ENCODE peak calls at places on chromosomes 6 and 20, in ten cellular contexts. L is HCT116, G is SK-N-SH, E is brain microvascular endothelial cell, F is dorsolateral prefrontal cortex, R is GM10248, T is WERI-Rb-1, W is mesothelial cell of epicardium, B is lower lobe of right lung, Q is foreskin fibroblast. O is an unnamed sample.

GRCh38 chr20:23774081-23774480 is 23.3 kb upstream of the CST1 start:
- DNase-seq in L (no peak), G (no peak), E (no peak), F (no peak), R (no peak), T (no peak), W (no peak), B (no peak), Q (no peak), O (no peak)

GRCh38 chr6:154806804-154807203 is 73.6 kb downstream of the SCAF8 start:
- DNase-seq in L (no peak), G (no peak), E (no peak), F (no peak), R (no peak), T (no peak), W (no peak), B (no peak), Q (no peak), O (no peak)

GRCh38 chr6:106183430-106183829 is 97.3 kb downstream of the PRDM1 start:
- DNase-seq in L (no peak), G (no peak), E (no peak), F (no peak), R (no peak), T (no peak), W (no peak), B (no peak), Q (no peak), O (no peak)

GRCh38 chr6:108796875-108797274 is 51.3 kb upstream of the ARMC2 start:
- DNase-seq in L (no peak), G (no peak), E (no peak), F (no peak), R (no peak), T (no peak), W (no peak), B (no peak), Q (no peak), O (no peak)

GRCh38 chr6:110882824-110883554 is 8.4 kb downstream of the AMD1 start:
- DNase-seq in L (no peak), G (no peak), E (no peak), F (no peak), R (no peak), T (no peak), W (no peak), B (no peak), Q (no peak), O (no peak)

GRCh38 chr6:129029778-129030177 is 146.8 kb downstream of the LAMA2 start:
- DNase-seq in L (no peak), G (no peak), E (no peak), F (no peak), R (no peak), T (no peak), W (no peak), B (no peak), Q (peak), O (no peak)

GRCh38 chr6:98828991-98829411 is 5.4 kb upstream of the POU3F2 start:
- DNase-seq in L (no peak), G (no peak), E (no peak), F (no peak), R (peak), T (no peak), W (no peak), B (no peak), Q (no peak), O (no peak)

GRCh38 chr6:3382399-3383279 is 74.2 kb downstream of the SLC22A23 start:
- DNase-seq in L (peak), G (no peak), E (peak), F (no peak), R (no peak), T (no peak), W (no peak), B (no peak), Q (peak), O (no peak)

GRCh38 chr20:34703573-34704176 is 469 bp upstream of the TP53INP2 start:
- DNase-seq in L (no peak), G (peak), E (peak), F (no peak), R (no peak), T (no peak), W (peak), B (peak), Q (peak), O (no peak)

GRCh38 chr20:12928755-12929401 is 79.9 kb upstream of the SPTLC3 start:
- DNase-seq in L (no peak), G (no peak), E (peak), F (no peak), R (no peak), T (no peak), W (no peak), B (no peak), Q (peak), O (no peak)

GRCh38 chr6:157579467-157580031 is 198.6 kb downstream of the ZDHHC14 start:
- DNase-seq in L (no peak), G (no peak), E (no peak), F (no peak), R (no peak), T (no peak), W (no peak), B (no peak), Q (no peak), O (no peak)

GRCh38 chr20:31849306-31849930 is 4.0 kb upstream of the FOXS1 start:
- DNase-seq in L (no peak), G (peak), E (no peak), F (no peak), R (no peak), T (no peak), W (no peak), B (no peak), Q (no peak), O (peak)

GRCh38 chr6:39083111-39083702 is 31.8 kb downstream of the SAYSD1 start:
- DNase-seq in L (no peak), G (no peak), E (no peak), F (no peak), R (no peak), T (no peak), W (no peak), B (no peak), Q (no peak), O (no peak)

GRCh38 chr6:162289972-162290371 is 437.6 kb downstream of the PRKN start:
- DNase-seq in L (no peak), G (no peak), E (no peak), F (no peak), R (no peak), T (no peak), W (no peak), B (no peak), Q (no peak), O (no peak)

GRCh38 chr20:24160563-24161355 is 172.2 kb upstream of the GGTLC1 start:
- DNase-seq in L (no peak), G (peak), E (peak), F (peak), R (no peak), T (peak), W (peak), B (no peak), Q (peak), O (no peak)

GRCh38 chr6:10420546-10421507 is 6.0 kb upstream of the TFAP2A start:
- DNase-seq in L (no peak), G (no peak), E (no peak), F (no peak), R (peak), T (peak), W (peak), B (no peak), Q (no peak), O (no peak)

GRCh38 chr6:167420858-167421766 is 96.2 kb downstream of the TTLL2 start:
- DNase-seq in L (no peak), G (peak), E (no peak), F (no peak), R (no peak), T (peak), W (no peak), B (no peak), Q (no peak), O (no peak)

GRCh38 chr20:11496382-11496781 is 421.3 kb upstream of the BTBD3 start:
- DNase-seq in L (no peak), G (no peak), E (peak), F (no peak), R (no peak), T (no peak), W (no peak), B (no peak), Q (no peak), O (no peak)

GRCh38 chr6:41894366-41895299 is 542 bp downstream of the USP49 start:
- DNase-seq in L (no peak), G (no peak), E (no peak), F (no peak), R (no peak), T (peak), W (peak), B (no peak), Q (peak), O (no peak)

GRCh38 chr6:129370268-129370916 is 339.6 kb downstream of the ARHGAP18 start:
- DNase-seq in L (peak), G (peak), E (peak), F (no peak), R (peak), T (peak), W (peak), B (no peak), Q (peak), O (no peak)

GRCh38 chr6:38482466-38482865 is 157.3 kb downstream of the BTBD9 start:
- DNase-seq in L (no peak), G (peak), E (peak), F (no peak), R (no peak), T (no peak), W (no peak), B (no peak), Q (peak), O (no peak)

GRCh38 chr20:1867495-1868260 is 27.5 kb upstream of the SIRPA start:
- DNase-seq in L (no peak), G (no peak), E (no peak), F (peak), R (no peak), T (no peak), W (no peak), B (no peak), Q (no peak), O (no peak)

GRCh38 chr20:37081717-37082289 is 14.0 kb downstream of the RBL1 start:
- DNase-seq in L (no peak), G (peak), E (peak), F (no peak), R (peak), T (no peak), W (no peak), B (no peak), Q (peak), O (no peak)

GRCh38 chr20:14219801-14220461 is 117.5 kb downstream of the FLRT3 start:
- DNase-seq in L (peak), G (no peak), E (no peak), F (no peak), R (no peak), T (no peak), W (no peak), B (no peak), Q (no peak), O (no peak)

GRCh38 chr6:45783716-45784115 is 231.9 kb downstream of the CLIC5 start:
- DNase-seq in L (no peak), G (no peak), E (no peak), F (no peak), R (no peak), T (no peak), W (no peak), B (no peak), Q (no peak), O (no peak)

GRCh38 chr6:31727034-31727716 is 1.9 kb downstream of the DDAH2 start:
- DNase-seq in L (no peak), G (no peak), E (no peak), F (no peak), R (peak), T (no peak), W (no peak), B (no peak), Q (no peak), O (peak)

GRCh38 chr6:147382945-147383554 is 125.4 kb upstream of the SAMD5 start:
- DNase-seq in L (peak), G (no peak), E (peak), F (no peak), R (no peak), T (no peak), W (no peak), B (no peak), Q (peak), O (no peak)

GRCh38 chr20:15396900-15397299 is 1059.5 kb upstream of the FLRT3 start:
- DNase-seq in L (no peak), G (no peak), E (peak), F (no peak), R (no peak), T (no peak), W (no peak), B (no peak), Q (no peak), O (no peak)

DNA sequence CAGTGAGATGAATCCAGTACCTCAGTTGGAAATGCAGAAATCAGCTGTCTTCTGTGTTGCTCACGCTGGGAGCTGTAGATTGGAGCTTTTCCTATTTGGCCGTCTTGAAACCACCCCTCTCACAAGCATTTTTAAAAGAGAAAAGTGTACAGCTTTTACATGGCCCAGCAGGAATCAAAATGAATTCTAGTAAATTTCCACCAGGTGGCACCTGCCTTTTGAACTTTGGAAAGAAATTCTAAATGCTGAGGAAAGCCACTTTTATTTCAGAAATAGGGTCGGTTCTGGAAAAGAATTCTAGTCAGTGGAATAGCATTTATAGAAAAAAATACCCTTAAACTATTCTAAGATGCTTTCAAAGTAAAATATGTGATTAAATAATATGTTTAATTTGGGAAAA is 647.8 kb downstream of the CD109 start:
- DNase-seq in L (peak), G (peak), E (no peak), F (no peak), R (no peak), T (no peak), W (no peak), B (no peak), Q (peak), O (no peak)
- TF ChIP-seq CTCF in L (peak), G (peak), E (peak), F (no peak), R (peak), T (no peak), W (peak), B (no peak), Q (peak), O (no peak)

GRCh38 chr6:57221191-57221935 is 744 bp downstream of the RAB23 start:
- DNase-seq in L (peak), G (peak), E (peak), F (peak), R (peak), T (peak), W (peak), B (peak), Q (peak), O (peak)

GRCh38 chr6:57215260-57215659 is 6.8 kb downstream of the RAB23 start:
- DNase-seq in L (no peak), G (no peak), E (no peak), F (no peak), R (no peak), T (no peak), W (no peak), B (no peak), Q (no peak), O (no peak)

GRCh38 chr6:57220083-57220703 is 1.9 kb downstream of the RAB23 start:
- DNase-seq in L (no peak), G (no peak), E (no peak), F (no peak), R (no peak), T (no peak), W (no peak), B (no peak), Q (no peak), O (no peak)

GRCh38 chr6:57217270-57217669 is 4.8 kb downstream of the RAB23 start:
- DNase-seq in L (no peak), G (no peak), E (no peak), F (no peak), R (no peak), T (no peak), W (no peak), B (no peak), Q (no peak), O (no peak)

DNA sequence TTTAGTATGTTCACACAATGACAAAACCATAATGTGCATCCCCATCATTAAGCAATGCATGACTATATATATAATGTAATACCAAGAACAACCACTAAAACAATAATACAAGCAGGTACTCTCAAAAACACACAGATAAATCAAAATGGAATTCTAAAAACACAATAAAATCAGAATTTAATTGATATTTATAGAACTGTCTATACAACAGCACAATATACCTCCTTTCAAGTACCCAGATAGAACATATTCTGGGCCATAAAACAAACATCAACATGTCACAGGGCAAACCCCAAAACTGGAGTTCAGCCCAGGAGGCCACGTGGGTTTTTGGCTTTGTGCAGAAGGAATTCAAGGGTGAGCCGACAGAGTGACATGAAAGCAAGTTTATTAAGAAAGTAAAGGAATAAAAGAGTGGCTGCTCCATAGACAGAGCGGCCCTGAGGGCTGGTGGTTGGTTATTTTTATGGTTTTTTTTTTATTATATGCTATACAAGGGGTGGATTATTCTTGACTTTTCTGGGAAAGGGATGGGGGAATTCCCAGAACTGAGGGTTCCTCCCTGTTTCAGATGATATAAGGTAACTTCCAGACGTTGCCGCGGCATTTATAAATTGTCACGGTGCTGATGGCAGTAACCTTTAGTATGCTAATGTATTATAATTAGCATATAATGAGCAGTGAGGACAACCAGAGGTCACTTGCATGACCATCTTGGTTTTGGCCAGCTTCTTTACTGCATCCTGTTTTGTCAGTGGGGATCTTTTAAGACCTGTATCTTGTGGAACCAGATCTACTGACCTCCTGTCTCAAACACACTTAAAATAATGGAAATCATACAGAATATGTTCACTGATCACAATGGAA is 5.6 kb downstream of the RAB23 start:
- DNase-seq in L (no peak), G (no peak), E (no peak), F (no peak), R (no peak), T (no peak), W (no peak), B (no peak), Q (no peak), O (no peak)
- TF ChIP-seq CTCF in L (no peak), G (peak), E (peak), F (no peak), R (no peak), T (no peak), W (peak), B (no peak), Q (no peak), O (no peak)

GRCh38 chr20:18031888-18032509 is 25.7 kb downstream of the OVOL2 start:
- DNase-seq in L (no peak), G (no peak), E (no peak), F (no peak), R (no peak), T (no peak), W (no peak), B (no peak), Q (no peak), O (no peak)

GRCh38 chr20:18031050-18031449 is 26.7 kb downstream of the OVOL2 start:
- DNase-seq in L (no peak), G (no peak), E (no peak), F (no peak), R (no peak), T (peak), W (no peak), B (no peak), Q (no peak), O (peak)

GRCh38 chr20:18030020-18030419 is 27.7 kb downstream of the OVOL2 start:
- DNase-seq in L (no peak), G (no peak), E (no peak), F (no peak), R (no peak), T (no peak), W (no peak), B (no peak), Q (no peak), O (no peak)

GRCh38 chr20:18034039-18034438 is 23.7 kb downstream of the OVOL2 start:
- DNase-seq in L (no peak), G (no peak), E (no peak), F (no peak), R (no peak), T (no peak), W (no peak), B (no peak), Q (no peak), O (no peak)

GRCh38 chr20:18032977-18033892 is 24.5 kb downstream of the OVOL2 start:
- DNase-seq in L (no peak), G (no peak), E (no peak), F (no peak), R (no peak), T (no peak), W (no peak), B (no peak), Q (no peak), O (peak)
- TF ChIP-seq CTCF in L (peak), G (no peak), E (no peak), F (no peak), R (no peak), T (peak), W (peak), B (no peak), Q (no peak), O (no peak)

DNA sequence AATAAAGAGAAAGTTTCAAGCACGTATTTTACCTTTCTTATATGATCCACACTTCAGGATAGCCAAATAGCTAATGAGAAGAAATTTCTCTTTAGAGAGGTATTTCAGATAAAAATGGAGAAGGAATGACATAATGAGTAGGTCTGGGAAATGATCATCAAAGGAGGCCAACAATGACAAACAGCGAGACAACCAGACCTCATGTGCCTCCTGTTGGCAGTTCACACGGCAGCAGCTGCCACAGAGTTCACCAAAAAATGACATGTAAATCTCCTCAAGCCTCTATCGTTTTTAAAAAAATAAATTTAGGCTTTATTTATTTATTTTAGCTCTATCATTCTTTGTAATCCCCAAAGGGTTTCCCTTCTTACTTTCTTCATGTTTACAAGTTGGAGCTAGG is 47.7 kb downstream of the SLC2A12 start:
- DNase-seq in L (no peak), G (no peak), E (no peak), F (no peak), R (no peak), T (no peak), W (no peak), B (no peak), Q (no peak), O (no peak)
- TF ChIP-seq CTCF in L (no peak), G (no peak), E (peak), F (no peak), R (no peak), T (no peak), W (no peak), B (no peak), Q (no peak), O (no peak)

DNA sequence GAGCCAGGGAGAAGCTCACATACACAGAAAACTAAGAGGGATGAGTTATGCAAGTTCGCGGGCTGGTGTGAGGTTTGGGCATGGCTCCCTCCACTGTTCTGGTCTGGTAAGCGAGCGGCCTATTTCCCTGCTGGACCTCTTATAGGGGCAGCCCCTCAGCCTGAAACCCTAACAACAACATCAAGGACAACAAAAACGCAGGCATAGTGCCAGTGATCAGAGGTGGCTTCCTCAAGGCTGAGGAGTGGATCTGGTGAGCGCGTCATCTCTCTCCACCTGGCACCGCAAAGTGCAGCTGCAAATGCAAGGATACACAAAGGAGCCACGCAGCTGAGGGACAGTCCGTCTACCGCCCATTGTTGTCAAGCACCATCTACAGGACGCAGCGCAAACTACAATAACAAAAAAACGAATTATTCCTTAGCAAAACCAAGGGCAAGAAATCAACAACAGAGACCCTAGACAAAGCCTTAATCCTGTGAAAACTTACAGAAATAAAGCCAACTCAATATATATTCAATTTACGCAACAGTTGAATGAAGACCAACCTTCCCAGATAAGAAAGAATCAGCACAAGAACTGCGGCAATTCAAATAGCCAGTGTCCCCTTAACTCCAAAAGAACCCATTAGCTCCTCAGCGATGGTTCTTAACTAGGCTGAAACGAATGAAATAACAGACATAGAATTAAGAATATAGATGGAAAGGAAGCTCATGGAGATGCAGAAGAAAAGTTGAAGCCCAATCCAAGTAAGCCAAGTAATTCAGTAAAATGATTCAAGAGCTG is 9.2 kb upstream of the DEFB110 start:
- DNase-seq in L (peak), G (peak), E (no peak), F (no peak), R (peak), T (peak), W (no peak), B (no peak), Q (no peak), O (no peak)
- TF ChIP-seq CTCF in L (peak), G (peak), E (no peak), F (no peak), R (peak), T (peak), W (no peak), B (no peak), Q (no peak), O (no peak)

O was measured in kidney.